ENCODE peak calls at places on chromosomes 2 and 18, in five cellular contexts. Z, Y, J, K and V are unnamed samples.
A peak's percentile ranks its signal among the peaks of the same experiment; 100 is the strongest.

GRCh38 chr2:175414872-175415487 is 233.5 kb upstream of the ATP5MC3 start:
- DNase-seq in Y (peak; percentile 65), Z (peak; percentile 78), K (peak; percentile 60), J (peak; percentile 65), V (peak; percentile 69)

GRCh38 chr2:29130295-29130694 is 15.1 kb downstream of the CLIP4 start:
- DNase-seq in Z (peak; percentile 46), Y (peak; percentile 89), K (peak; percentile 91), J (peak; percentile 81), V (peak; percentile 65)

GRCh38 chr2:177334940-177335543 is 57.5 kb upstream of the AGPS start:
- DNase-seq in J (peak; percentile 43), Y (peak; percentile 66), K (no peak), Z (peak; percentile 35), V (no peak)

GRCh38 chr2:205680067-205680466 is 2.2 kb upstream of the NRP2 start:
- DNase-seq in K (peak; percentile 82), J (peak; percentile 92), Z (peak; percentile 82), Y (peak; percentile 96), V (peak; percentile 91)

GRCh38 chr2:64748561-64748960 is 94.8 kb upstream of the SERTAD2 start:
- DNase-seq in Z (no peak), K (no peak), J (no peak), Y (no peak), V (no peak)

GRCh38 chr2:142104134-142104758 is 26.6 kb downstream of the LRP1B start:
- DNase-seq in Y (no peak), Z (no peak), J (no peak), K (no peak), V (no peak)

GRCh38 chr18:59867337-59868104 is 32.3 kb upstream of the PMAIP1 start:
- DNase-seq in J (no peak), K (peak; percentile 20), Y (no peak), Z (no peak), V (no peak)

GRCh38 chr2:217186152-217186551 is 326.3 kb upstream of the TNP1 start:
- DNase-seq in Z (no peak), K (no peak), Y (no peak), J (no peak), V (no peak)

GRCh38 chr2:191847764-191848163 is 876 bp upstream of the CAVIN2 start:
- DNase-seq in Y (no peak), Z (no peak), J (no peak), K (no peak), V (no peak)

GRCh38 chr2:38377501-38378258 is 607 bp upstream of the ATL2 start:
- DNase-seq in J (peak; percentile 45), Z (no peak), K (peak; percentile 66), Y (peak; percentile 46), V (peak; percentile 33)

GRCh38 chr18:78982186-78982585 is 2.6 kb downstream of the SALL3 start:
- DNase-seq in Y (no peak), Z (no peak), J (no peak), K (no peak), V (no peak)

GRCh38 chr2:150526006-150526405 is 38.5 kb upstream of the RND3 start:
- DNase-seq in Z (peak; percentile 49), K (no peak), J (no peak), Y (no peak), V (no peak)

GRCh38 chr2:28390857-28391563 is 1.6 kb upstream of the FOSL2 start:
- DNase-seq in Y (peak; percentile 92), Z (peak; percentile 64), K (peak; percentile 91), J (no peak), V (peak; percentile 74)

GRCh38 chr18:28995319-28995718 is 818.4 kb upstream of the CDH2 start:
- DNase-seq in Z (peak; percentile 3), K (no peak), J (no peak), Y (peak; percentile 9), V (no peak)

GRCh38 chr2:180907731-180908130 is 72.7 kb upstream of the UBE2E3 start:
- DNase-seq in J (peak; percentile 87), Z (no peak), Y (peak; percentile 77), K (peak; percentile 54), V (peak; percentile 40)

GRCh38 chr18:58515175-58515574 is 113.7 kb downstream of the ALPK2 start:
- DNase-seq in K (no peak), Y (no peak), J (no peak), Z (no peak), V (no peak)